ENCODE peak calls at places on chromosomes 2 and 18, in ten cellular contexts. D is OCI-LY7; Y is lung; Q is adrenal gland; Z is upper lobe of right lung; O is left lung; I is small intestine; T is ovary; V is colonic mucosa; J is CD4-positive, CD25-positive, alpha-beta regulatory T cell. M is an unnamed sample.

GRCh38 chr2:236107971-236108625 is 60.1 kb downstream of the GBX2 start:
- DNase-seq in O (no peak), Y (no peak), Q (no peak), D (no peak), T (no peak), V (no peak), J (no peak), Z (no peak), I (no peak), M (no peak)

GRCh38 chr2:128841803-128842202 is 523.1 kb upstream of the HS6ST1 start:
- DNase-seq in D (no peak), Y (no peak), J (no peak), Q (no peak), O (no peak), V (no peak), I (no peak), T (no peak), Z (no peak), M (no peak)

GRCh38 chr2:106843910-106844250 is 42.1 kb downstream of the ST6GAL2 start:
- DNase-seq in D (no peak), O (no peak), V (no peak), Q (no peak), Y (no peak), T (no peak), J (no peak), I (no peak), Z (no peak), M (no peak)

GRCh38 chr2:227471924-227472264 is at the start of gene AGFG1:
- DNase-seq in V (peak; percentile 90), Z (peak; percentile 94), J (peak; percentile 74), D (peak; percentile 80), Q (peak; percentile 84), I (peak; percentile 79), O (peak; percentile 98), Y (peak; percentile 88), T (peak; percentile 83), M (peak; percentile 82)

GRCh38 chr18:74834424-74835309 is 237.0 kb downstream of the ZNF407 start:
- DNase-seq in V (no peak), Z (no peak), Y (no peak), T (no peak), Q (no peak), J (no peak), O (no peak), D (no peak), I (peak; percentile 9), M (no peak)

GRCh38 chr2:130152816-130153595 is 8.1 kb upstream of the CCDC74B start:
- DNase-seq in J (no peak), I (no peak), T (no peak), V (no peak), O (peak; percentile 54), Y (no peak), Z (peak; percentile 46), D (no peak), Q (no peak), M (no peak)

GRCh38 chr2:240872317-240873097 is 3.9 kb downstream of the AGXT start:
- DNase-seq in D (no peak), T (no peak), Z (no peak), J (no peak), V (no peak), Y (no peak), O (peak; percentile 68), I (no peak), Q (no peak), M (no peak)

GRCh38 chr2:85755122-85756027 is 1.6 kb downstream of the ATOH8 start:
- DNase-seq in Z (peak; percentile 67), Q (no peak), O (peak; percentile 55), V (no peak), I (no peak), T (no peak), D (no peak), J (no peak), Y (no peak), M (peak; percentile 15)

GRCh38 chr2:205762883-205763282 is 80.6 kb downstream of the NRP2 start:
- DNase-seq in Z (no peak), V (no peak), Q (no peak), I (no peak), T (no peak), D (no peak), Y (no peak), J (no peak), O (no peak), M (no peak)

GRCh38 chr2:34907812-34908211 is 1308.7 kb upstream of the FAM98A start:
- DNase-seq in D (no peak), V (no peak), O (no peak), Z (no peak), I (no peak), T (no peak), Q (no peak), J (no peak), Y (no peak), M (no peak)

GRCh38 chr2:28782423-28782822 is 28.2 kb upstream of the SPDYA start:
- DNase-seq in Q (no peak), I (no peak), Z (no peak), T (no peak), Y (no peak), V (no peak), D (no peak), J (no peak), O (no peak), M (no peak)

GRCh38 chr18:79789091-79789891 is 8.4 kb upstream of the KCNG2 start:
- DNase-seq in T (no peak), I (no peak), D (no peak), J (no peak), O (no peak), Z (peak; percentile 46), Y (no peak), V (no peak), Q (no peak), M (no peak)

GRCh38 chr2:1477196-1478040 is 64.2 kb downstream of the TPO start:
- DNase-seq in I (no peak), Q (no peak), Y (no peak), T (no peak), V (no peak), O (peak; percentile 61), J (no peak), D (no peak), Z (peak; percentile 34), M (no peak)

GRCh38 chr2:5070257-5070656 is 621.9 kb upstream of the SOX11 start:
- DNase-seq in T (no peak), Q (no peak), D (no peak), Y (no peak), V (no peak), O (no peak), Z (no peak), I (no peak), J (no peak), M (no peak)

GRCh38 chr18:50626317-50626716 is 66.4 kb downstream of the MAPK4 start:
- DNase-seq in Y (no peak), J (no peak), D (no peak), O (no peak), V (no peak), Q (no peak), T (no peak), Z (no peak), I (no peak), M (no peak)

GRCh38 chr18:50628543-50628905 is 68.6 kb downstream of the MAPK4 start:
- DNase-seq in Z (no peak), Y (no peak), O (no peak), Q (no peak), J (no peak), V (no peak), D (no peak), T (no peak), I (no peak), M (no peak)

GRCh38 chr18:50629148-50629631 is 69.3 kb downstream of the MAPK4 start:
- DNase-seq in Q (no peak), D (no peak), T (no peak), I (no peak), Y (no peak), O (no peak), J (no peak), V (no peak), Z (no peak), M (no peak)

GRCh38 chr18:50624981-50625380 is 65.1 kb downstream of the MAPK4 start:
- DNase-seq in Z (no peak), T (no peak), J (no peak), D (no peak), Y (no peak), Q (no peak), O (no peak), V (no peak), I (no peak), M (no peak)

GRCh38 chr18:50627594-50628542 is 68.0 kb downstream of the MAPK4 start:
- DNase-seq in Z (no peak), O (no peak), J (no peak), V (no peak), Y (no peak), T (no peak), D (no peak), I (no peak), Q (no peak), M (no peak)
- H3K36me3 ChIP-seq in Z (no peaks in the 10 kb centered on the region), O (no peaks in the 10 kb centered on the region), J (no peaks in the 10 kb centered on the region), V (no peaks in the 10 kb centered on the region), Y (no peaks in the 10 kb centered on the region), T (no peaks in the 10 kb centered on the region), D (no peaks in the 10 kb centered on the region), I (no peaks in the 10 kb centered on the region), Q (no peaks in the 10 kb centered on the region), M (no peaks in the 10 kb centered on the region)

DNA sequence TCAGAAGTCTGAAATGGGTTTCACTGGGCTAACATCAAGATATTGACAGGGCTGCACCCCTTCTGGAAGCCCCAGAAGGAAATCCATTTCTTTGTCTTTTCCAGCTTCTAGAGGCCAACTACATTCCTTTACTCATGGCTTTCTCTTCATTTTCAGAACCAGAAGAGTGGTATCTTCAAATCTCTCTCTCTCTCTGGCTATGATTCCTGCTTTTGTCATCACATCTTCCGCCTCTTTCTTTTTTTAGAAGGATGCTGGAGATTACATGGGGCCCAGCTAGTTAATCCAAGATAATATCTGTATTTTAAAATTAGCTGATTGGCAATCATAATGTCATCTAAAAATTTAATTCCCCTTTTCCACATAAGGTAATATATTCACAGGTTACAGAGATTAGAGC is 23.8 kb downstream of the COL5A2 start:
- DNase-seq in I (no peak), O (no peak), Y (no peak), Q (no peak), V (no peak), J (no peak), D (no peak), Z (no peak), T (no peak), M (no peak)
- H3K4me1 ChIP-seq in I (no peaks in the 10 kb centered on the region), O (no peaks in the 10 kb centered on the region), Y (no peaks in the 10 kb centered on the region), Q (peaks cover 4% of the 10 kb centered on the region), V (no peaks in the 10 kb centered on the region), J (no peaks in the 10 kb centered on the region), D (no peaks in the 10 kb centered on the region), Z (no peaks in the 10 kb centered on the region), T (peaks cover 10% of the 10 kb centered on the region), M (no peaks in the 10 kb centered on the region)

DNA sequence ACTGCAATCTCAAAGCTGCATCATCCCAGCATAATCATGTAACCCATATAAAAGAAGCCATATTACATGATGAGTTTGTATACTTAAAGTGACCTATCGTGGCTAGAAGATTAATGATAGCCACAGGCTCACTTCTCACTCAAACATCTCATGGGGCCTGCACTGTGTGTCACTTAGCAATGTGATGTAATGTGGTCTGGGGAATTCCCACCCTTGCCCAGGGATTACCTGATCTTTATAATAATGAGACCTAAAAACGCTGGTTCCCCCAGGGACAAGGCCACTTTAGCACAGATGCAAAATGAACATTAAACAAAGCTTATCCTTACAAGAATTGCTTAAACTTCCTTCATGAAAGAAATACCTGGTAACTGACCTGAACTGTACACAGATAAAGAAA is 427.1 kb upstream of the CNTNAP5 start:
- DNase-seq in Z (no peak), Q (no peak), I (no peak), T (no peak), J (no peak), V (no peak), D (no peak), O (no peak), Y (no peak), M (no peak)
- H3K9me3 ChIP-seq in Z (no peaks in the 10 kb centered on the region), Q (no peaks in the 10 kb centered on the region), I (no peaks in the 10 kb centered on the region), T (no peaks in the 10 kb centered on the region), J (peaks cover 6% of the 10 kb centered on the region), V (no peaks in the 10 kb centered on the region), D (no peaks in the 10 kb centered on the region), O (no peaks in the 10 kb centered on the region), Y (no peaks in the 10 kb centered on the region), M (no peaks in the 10 kb centered on the region)

GRCh38 chr2:96256611-96257113 is 9.1 kb downstream of the TMEM127 start:
- DNase-seq in I (no peak), D (no peak), Y (no peak), V (no peak), O (no peak), Z (no peak), J (no peak), T (no peak), Q (no peak), M (no peak)
- H3K36me3 ChIP-seq in I (peaks cover 14% of the 10 kb centered on the region), D (peaks cover 80% of the 10 kb centered on the region), Y (no peaks in the 10 kb centered on the region), V (peaks cover 22% of the 10 kb centered on the region), O (peaks cover 70% of the 10 kb centered on the region), Z (peaks cover 68% of the 10 kb centered on the region), J (peaks cover 78% of the 10 kb centered on the region), T (no peaks in the 10 kb centered on the region), Q (peaks cover 43% of the 10 kb centered on the region), M (peaks cover 47% of the 10 kb centered on the region)

M was measured in CD4-positive, alpha-beta memory T cell.